ENCODE peak calls at places on chromosomes 2 and 18, in four cellular contexts. One of them, this sample, is unnamed.

GRCh38 chr18:32308493-32309120 is 118.8 kb downstream of the MEP1B start:
- DNase-seq in HepG2: no peak
- DNase-seq in GM12878: no peak
- DNase-seq in H1: no peak
- DNase-seq in this sample: no peak

GRCh38 chr2:216920150-216920846 is 60.4 kb upstream of the TNP1 start:
- DNase-seq in HepG2: no peak
- DNase-seq in GM12878: no peak
- DNase-seq in H1: no peak
- DNase-seq in this sample: no peak

GRCh38 chr18:55790296-55790695 is 202.3 kb upstream of the TCF4 start:
- DNase-seq in HepG2: no peak
- DNase-seq in GM12878: no peak
- DNase-seq in H1: no peak
- DNase-seq in this sample: no peak

GRCh38 chr2:71562518-71562917 is 109.2 kb downstream of the DYSF start:
- DNase-seq in HepG2: no peak
- DNase-seq in GM12878: no peak
- DNase-seq in H1: no peak
- DNase-seq in this sample: no peak

GRCh38 chr2:56580242-56580641 is 396.5 kb downstream of the CCDC85A start:
- DNase-seq in HepG2: no peak
- DNase-seq in GM12878: no peak
- DNase-seq in H1: no peak
- DNase-seq in this sample: no peak

GRCh38 chr2:85796549-85797262 is 42.9 kb downstream of the ATOH8 start:
- DNase-seq in HepG2: no peak
- DNase-seq in GM12878: no peak
- DNase-seq in H1: no peak
- DNase-seq in this sample: no peak

GRCh38 chr2:85648619-85649018 is 19.4 kb downstream of the SFTPB start:
- DNase-seq in HepG2: no peak
- DNase-seq in GM12878: no peak
- DNase-seq in H1: no peak
- DNase-seq in this sample: no peak

GRCh38 chr18:11752116-11752911 is 63.2 kb downstream of the GNAL start:
- DNase-seq in HepG2: no peak
- DNase-seq in GM12878: no peak
- DNase-seq in H1: no peak
- DNase-seq in this sample: no peak

GRCh38 chr2:109239720-109240119 is 110.7 kb downstream of the SH3RF3 start:
- DNase-seq in HepG2: no peak
- DNase-seq in GM12878: no peak
- DNase-seq in H1: no peak
- DNase-seq in this sample: no peak

GRCh38 chr2:220334210-220334609 is 706.8 kb downstream of the SLC4A3 start:
- DNase-seq in HepG2: no peak
- DNase-seq in GM12878: no peak
- DNase-seq in H1: no peak
- DNase-seq in this sample: no peak

GRCh38 chr2:8039732-8040131 is 642.1 kb upstream of the ID2 start:
- DNase-seq in HepG2: no peak
- DNase-seq in GM12878: no peak
- DNase-seq in H1: no peak
- DNase-seq in this sample: no peak

GRCh38 chr2:162750033-162750432 is 88.5 kb downstream of the KCNH7 start:
- DNase-seq in HepG2: peak; percentile 38
- DNase-seq in GM12878: no peak
- DNase-seq in H1: no peak
- DNase-seq in this sample: no peak

GRCh38 chr2:20577495-20578235 is 73.2 kb downstream of the HS1BP3 start:
- DNase-seq in HepG2: no peak
- DNase-seq in GM12878: no peak
- DNase-seq in H1: no peak
- DNase-seq in this sample: no peak

GRCh38 chr2:228516019-228516418 is 334.5 kb upstream of the SPHKAP start:
- DNase-seq in HepG2: no peak
- DNase-seq in GM12878: no peak
- DNase-seq in H1: no peak
- DNase-seq in this sample: no peak

GRCh38 chr2:97741686-97742085 is 28.3 kb downstream of the ZAP70 start:
- DNase-seq in HepG2: no peak
- DNase-seq in GM12878: no peak
- DNase-seq in H1: no peak
- DNase-seq in this sample: no peak

GRCh38 chr2:120846406-120847095 is 110.9 kb downstream of the GLI2 start:
- DNase-seq in HepG2: no peak
- DNase-seq in GM12878: no peak
- DNase-seq in H1: no peak
- DNase-seq in this sample: no peak

GRCh38 chr2:68743531-68743930 is 8.9 kb downstream of the ARHGAP25 start:
- DNase-seq in HepG2: no peak
- DNase-seq in GM12878: no peak
- DNase-seq in H1: no peak
- DNase-seq in this sample: no peak

GRCh38 chr18:12278765-12279682 is 24.9 kb downstream of the CIDEA start:
- DNase-seq in HepG2: peak; percentile 74
- DNase-seq in GM12878: no peak
- DNase-seq in H1: peak; percentile 78
- DNase-seq in this sample: peak; percentile 61

DNA sequence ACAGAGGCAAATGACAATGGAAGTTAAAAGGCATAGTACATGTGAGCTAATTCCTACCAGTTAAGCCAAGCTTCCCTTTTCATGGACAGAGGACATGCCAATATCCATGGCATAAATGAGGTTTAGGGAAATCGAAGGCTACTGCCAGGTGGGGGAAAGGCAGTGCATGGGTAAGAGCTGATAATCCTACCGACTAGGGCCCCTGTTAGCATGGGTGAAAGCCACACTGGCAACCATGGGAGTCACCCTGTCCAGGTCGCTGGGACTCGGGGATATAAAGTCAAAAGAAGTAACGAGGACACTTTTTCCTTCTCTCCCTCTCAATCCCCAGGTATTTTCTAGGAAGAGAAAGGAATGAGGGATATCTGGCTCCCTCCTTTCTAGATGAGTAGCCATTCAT is 83.7 kb upstream of the CDH19 start:
- DNase-seq in HepG2: no peak
- DNase-seq in GM12878: no peak
- DNase-seq in H1: no peak
- DNase-seq in this sample: no peak
- H3K4me3 ChIP-seq in HepG2: no peak overlapping the region
- H3K4me3 ChIP-seq in GM12878: no peak overlapping the region
- H3K4me3 ChIP-seq in H1: no peak overlapping the region
- H3K4me3 ChIP-seq in this sample: no peak overlapping the region

GRCh38 chr2:167745667-167746066 is 501.7 kb downstream of the STK39 start:
- DNase-seq in HepG2: no peak
- DNase-seq in GM12878: no peak
- DNase-seq in H1: no peak
- DNase-seq in this sample: no peak

GRCh38 chr2:167749016-167749415 is 498.4 kb downstream of the STK39 start:
- DNase-seq in HepG2: no peak
- DNase-seq in GM12878: no peak
- DNase-seq in H1: no peak
- DNase-seq in this sample: no peak

GRCh38 chr2:167750675-167751074 is 496.7 kb downstream of the STK39 start:
- DNase-seq in HepG2: no peak
- DNase-seq in GM12878: no peak
- DNase-seq in H1: no peak
- DNase-seq in this sample: no peak

GRCh38 chr2:167749641-167750040 is 497.8 kb downstream of the STK39 start:
- DNase-seq in HepG2: no peak
- DNase-seq in GM12878: no peak
- DNase-seq in H1: no peak
- DNase-seq in this sample: no peak

DNA sequence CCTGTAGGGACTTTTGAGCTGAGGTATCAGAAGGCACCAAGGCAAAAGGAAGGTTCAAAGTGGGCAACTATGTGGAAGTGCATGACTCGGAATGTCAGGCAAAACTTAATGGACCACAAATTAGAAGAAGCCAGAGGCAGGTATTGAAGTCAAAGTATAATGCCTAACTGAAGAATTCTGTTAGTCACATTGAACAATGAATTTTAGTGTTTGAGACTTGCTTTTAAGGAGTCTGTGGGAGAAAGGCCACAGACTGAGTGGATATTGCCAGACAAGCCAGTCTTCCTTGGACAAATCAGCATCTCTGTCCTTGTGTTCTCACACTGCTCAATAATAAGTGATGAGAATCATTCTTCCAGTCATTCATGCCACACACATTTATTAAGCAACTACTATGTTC is 498.9 kb downstream of the STK39 start:
- DNase-seq in HepG2: no peak
- DNase-seq in GM12878: no peak
- DNase-seq in H1: no peak
- DNase-seq in this sample: no peak
- TF ChIP-seq SUZ12 in HepG2: no peak
- TF ChIP-seq SUZ12 in GM12878: no peak
- TF ChIP-seq SUZ12 in H1: no peak
- TF ChIP-seq SUZ12 in this sample: no peak

DNA sequence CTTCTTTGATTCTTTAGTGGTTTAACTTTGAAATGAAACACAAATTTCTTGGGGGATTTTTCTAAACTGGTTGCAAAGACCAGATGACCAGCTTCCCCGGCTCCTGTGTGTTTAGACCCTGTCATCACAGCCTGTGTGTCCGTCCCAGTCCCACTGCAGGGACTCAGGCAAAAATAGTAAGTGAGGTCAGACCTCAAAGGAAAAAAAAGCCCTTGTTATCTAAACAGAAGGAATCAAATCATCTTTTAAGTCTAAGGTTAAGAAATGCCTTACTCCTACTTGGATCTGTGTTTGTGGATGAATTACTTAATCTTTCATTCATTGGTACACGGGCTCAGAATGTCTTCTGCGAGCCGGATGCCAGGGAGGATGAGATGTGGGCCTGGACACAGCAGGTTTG is 423.7 kb downstream of the LPIN1 start:
- DNase-seq in HepG2: no peak
- DNase-seq in GM12878: no peak
- DNase-seq in H1: no peak
- DNase-seq in this sample: no peak
- H3K9ac ChIP-seq in HepG2: no peak overlapping the region
- H3K9ac ChIP-seq in GM12878: no peak overlapping the region
- H3K9ac ChIP-seq in H1: no peak overlapping the region
- H3K9ac ChIP-seq in this sample: no peak overlapping the region

GRCh38 chr2:19048593-19049264 is 309.7 kb downstream of the OSR1 start:
- DNase-seq in HepG2: peak; percentile 82
- DNase-seq in GM12878: no peak
- DNase-seq in H1: no peak
- DNase-seq in this sample: no peak
- H3K4me3 ChIP-seq in HepG2: no peak overlapping the region
- H3K4me3 ChIP-seq in GM12878: no peak overlapping the region
- H3K4me3 ChIP-seq in H1: no peak overlapping the region
- H3K4me3 ChIP-seq in this sample: no peak overlapping the region

This sample was measured in NT2/D1.